ENCODE peak calls at places on chromosomes 7 and 10, in eight cellular contexts. K, B, E, N, W, R, Y and J are unnamed samples.

GRCh38 chr7:15178065-15178464 is 275.5 kb upstream of the DGKB start:
- DNase-seq in K (no peak), B (no peak), E (no peak), N (no peak), W (no peak), R (no peak), Y (no peak), J (no peak)

GRCh38 chr7:91181949-91182348 is 82.3 kb upstream of the FZD1 start:
- DNase-seq in K (no peak), B (no peak), E (no peak), N (no peak), W (no peak), R (no peak), Y (no peak), J (no peak)

GRCh38 chr7:123210986-123211385 is 11.2 kb upstream of the SLC13A1 start:
- DNase-seq in K (no peak), B (no peak), E (no peak), N (no peak), W (no peak), R (no peak), Y (no peak), J (no peak)

GRCh38 chr7:5693529-5693928 is 87.9 kb downstream of the RNF216 start:
- DNase-seq in K (peak), B (no peak), E (no peak), N (no peak), W (peak), R (no peak), Y (peak), J (no peak)

GRCh38 chr10:133169173-133169947 is 9.3 kb downstream of the KNDC1 start:
- DNase-seq in K (no peak), B (no peak), E (peak), N (no peak), W (no peak), R (no peak), Y (peak), J (no peak)

GRCh38 chr10:127462643-127463295 is 86.3 kb upstream of the NPS start:
- DNase-seq in K (no peak), B (no peak), E (no peak), N (no peak), W (no peak), R (no peak), Y (no peak), J (no peak)

GRCh38 chr10:94192333-94192732 is 170.4 kb downstream of the NOC3L start:
- DNase-seq in K (no peak), B (no peak), E (no peak), N (no peak), W (no peak), R (no peak), Y (no peak), J (no peak)

GRCh38 chr10:117352724-117353123 is 22.5 kb downstream of the PDZD8 start:
- DNase-seq in K (no peak), B (no peak), E (no peak), N (no peak), W (no peak), R (no peak), Y (no peak), J (no peak)

GRCh38 chr7:15854841-15855576 is 168.5 kb upstream of the MEOX2 start:
- DNase-seq in K (no peak), B (no peak), E (no peak), N (no peak), W (no peak), R (no peak), Y (no peak), J (no peak)

GRCh38 chr10:73894245-73894971 is 16.5 kb upstream of the PLAU start:
- DNase-seq in K (peak), B (no peak), E (no peak), N (no peak), W (no peak), R (no peak), Y (no peak), J (no peak)

GRCh38 chr10:121832647-121833046 is 95.2 kb downstream of the ATE1 start:
- DNase-seq in K (no peak), B (no peak), E (no peak), N (no peak), W (no peak), R (no peak), Y (no peak), J (no peak)

GRCh38 chr7:45601094-45601493 is 26.9 kb downstream of the ADCY1 start:
- DNase-seq in K (no peak), B (no peak), E (no peak), N (no peak), W (no peak), R (peak), Y (no peak), J (no peak)

GRCh38 chr7:155188357-155188756 is 109.3 kb upstream of the INSIG1 start:
- DNase-seq in K (no peak), B (no peak), E (no peak), N (no peak), W (no peak), R (no peak), Y (no peak), J (no peak)

GRCh38 chr10:48792687-48793096 is 108.0 kb downstream of the WDFY4 start:
- DNase-seq in K (no peak), B (no peak), E (no peak), N (no peak), W (no peak), R (peak), Y (no peak), J (no peak)

GRCh38 chr7:101294832-101295121 is 26.8 kb downstream of the IFT22 start:
- DNase-seq in K (no peak), B (no peak), E (no peak), N (no peak), W (no peak), R (no peak), Y (no peak), J (no peak)

GRCh38 chr10:106278385-106278784 is 886.1 kb downstream of the SORCS1 start:
- DNase-seq in K (no peak), B (no peak), E (no peak), N (no peak), W (no peak), R (no peak), Y (no peak), J (no peak)

GRCh38 chr10:103784723-103785418 is 70.5 kb downstream of the SH3PXD2A start:
- DNase-seq in K (no peak), B (peak), E (no peak), N (no peak), W (no peak), R (no peak), Y (no peak), J (no peak)

GRCh38 chr7:154647625-154648024 is 355.3 kb downstream of the PAXIP1 start:
- DNase-seq in K (no peak), B (no peak), E (peak), N (no peak), W (no peak), R (no peak), Y (no peak), J (no peak)

GRCh38 chr7:131372554-131372953 is 44.9 kb downstream of the MKLN1 start:
- DNase-seq in K (no peak), B (no peak), E (no peak), N (no peak), W (no peak), R (no peak), Y (no peak), J (no peak)

GRCh38 chr7:47586925-47587324 is 5.0 kb upstream of the TNS3 start:
- DNase-seq in K (peak), B (no peak), E (no peak), N (no peak), W (no peak), R (no peak), Y (no peak), J (no peak)

GRCh38 chr10:9825491-9826018 is 1192.1 kb upstream of the CELF2 start:
- DNase-seq in K (peak), B (no peak), E (no peak), N (no peak), W (no peak), R (no peak), Y (no peak), J (no peak)

GRCh38 chr10:102814456-102814871 is 22.7 kb downstream of the CYP17A1 start:
- DNase-seq in K (no peak), B (no peak), E (no peak), N (no peak), W (no peak), R (no peak), Y (no peak), J (peak)

GRCh38 chr10:121437596-121437995 is 160.6 kb downstream of the FGFR2 start:
- DNase-seq in K (no peak), B (peak), E (no peak), N (peak), W (no peak), R (no peak), Y (peak), J (peak)

GRCh38 chr7:47758546-47758945 is 176.6 kb upstream of the TNS3 start:
- DNase-seq in K (no peak), B (no peak), E (no peak), N (peak), W (no peak), R (no peak), Y (no peak), J (no peak)

GRCh38 chr10:132884041-132884440 is 58.3 kb downstream of the CFAP46 start:
- DNase-seq in K (no peak), B (no peak), E (peak), N (no peak), W (no peak), R (no peak), Y (peak), J (no peak)

GRCh38 chr7:141158562-141158961 is 84.7 kb downstream of the TMEM178B start:
- DNase-seq in K (peak), B (peak), E (no peak), N (no peak), W (peak), R (peak), Y (peak), J (peak)

GRCh38 chr10:30231071-30231652 is 117.9 kb downstream of the MTPAP start:
- DNase-seq in K (no peak), B (no peak), E (no peak), N (no peak), W (no peak), R (peak), Y (no peak), J (no peak)

GRCh38 chr7:158285383-158285770 is 302.2 kb downstream of the PTPRN2 start:
- DNase-seq in K (no peak), B (no peak), E (peak), N (no peak), W (no peak), R (no peak), Y (peak), J (no peak)

GRCh38 chr7:115094163-115094562 is 172.3 kb downstream of the MDFIC start:
- DNase-seq in K (no peak), B (no peak), E (no peak), N (no peak), W (no peak), R (no peak), Y (no peak), J (no peak)

GRCh38 chr7:109003742-109004141 is 434.1 kb downstream of the DNAJB9 start:
- DNase-seq in K (no peak), B (no peak), E (no peak), N (no peak), W (no peak), R (no peak), Y (no peak), J (no peak)

GRCh38 chr10:108249940-108250339 is 1085.4 kb upstream of the SORCS1 start:
- DNase-seq in K (peak), B (no peak), E (no peak), N (no peak), W (no peak), R (no peak), Y (no peak), J (no peak)

DNA sequence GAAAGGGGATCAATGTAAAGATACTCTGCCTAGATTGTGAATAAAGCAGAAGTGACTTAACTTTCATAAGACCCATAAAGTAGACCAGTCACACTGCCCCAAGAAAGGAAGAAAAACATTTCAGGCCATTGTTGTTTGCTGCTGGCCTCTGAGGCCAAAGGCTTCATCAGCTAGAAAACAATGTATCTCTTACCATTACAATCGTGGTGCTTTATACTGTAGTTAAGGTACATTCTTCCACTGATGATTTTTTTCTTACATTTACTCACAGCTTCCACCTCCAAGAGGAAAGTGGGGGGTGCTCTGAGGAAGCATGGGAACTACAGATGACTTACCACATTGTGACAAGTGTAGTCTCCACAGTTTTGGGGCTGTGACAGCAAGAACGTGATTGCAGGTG is 68.6 kb downstream of the NRG3 start:
- DNase-seq in K (no peak), B (no peak), E (no peak), N (no peak), W (no peak), R (peak), Y (no peak), J (no peak)
- TF ChIP-seq EP300 in K (no peak), B (no peak), E (no peak), N (no peak), W (no peak), R (no peak), Y (no peak), J (no peak)

GRCh38 chr7:3649678-3650445 is 348.8 kb downstream of the SDK1 start:
- DNase-seq in K (no peak), B (no peak), E (no peak), N (no peak), W (no peak), R (no peak), Y (no peak), J (no peak)
- H3K4me3 ChIP-seq in K (no peak), B (no peak), E (no peak), N (no peak), W (no peak), R (no peak), Y (no peak), J (no peak)

DNA sequence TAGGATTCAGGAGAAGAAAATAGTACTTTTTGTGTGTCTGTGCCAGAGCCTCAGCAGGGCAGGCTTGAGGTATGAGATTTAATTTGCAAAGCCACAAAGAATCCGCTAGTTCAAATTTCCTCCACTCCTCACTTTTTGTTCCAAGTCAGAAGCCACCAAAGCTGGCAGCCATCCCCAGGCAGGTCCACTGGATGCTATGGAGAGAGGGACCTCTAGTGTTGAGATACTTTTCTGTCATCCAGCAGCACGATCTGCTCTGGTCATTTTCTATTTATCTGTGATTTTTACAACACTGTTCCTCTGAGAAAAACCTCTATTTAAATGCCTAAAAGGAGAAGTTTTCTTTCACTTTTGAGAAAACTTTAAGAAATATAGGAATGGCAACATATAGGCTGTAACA is 147.9 kb upstream of the FRMD4A start:
- DNase-seq in K (peak), B (no peak), E (no peak), N (peak), W (no peak), R (no peak), Y (peak), J (peak)
- TF ChIP-seq EP300 in K (no peak), B (no peak), E (no peak), N (no peak), W (no peak), R (no peak), Y (no peak), J (no peak)

GRCh38 chr10:86970887-86971145 is 2.5 kb downstream of the ADIRF start:
- DNase-seq in K (no peak), B (no peak), E (no peak), N (no peak), W (no peak), R (no peak), Y (no peak), J (no peak)
- H3K4me3 ChIP-seq in K (peak), B (peak), E (peak), N (peak), W (peak), R (peak), Y (peak), J (peak)

GRCh38 chr10:76282122-76283030 is 851.0 kb downstream of the LRMDA start:
- DNase-seq in K (peak), B (no peak), E (no peak), N (no peak), W (no peak), R (no peak), Y (peak), J (no peak)
- TF ChIP-seq EP300 in K (no peak), B (no peak), E (no peak), N (no peak), W (no peak), R (no peak), Y (peak), J (no peak)